ENCODE peak calls at places on chromosomes 5 and 9, in four cellular contexts. One of them, this sample, is unnamed.

GRCh38 chr5:177510567-177511053 is 984 bp upstream of the DOK3 start:
- DNase-seq in mucosa of gallbladder: no peak
- DNase-seq in heart right ventricle: no peak
- DNase-seq in AML-193: peak; percentile 92
- DNase-seq in this sample: peak; percentile 90

GRCh38 chr5:151251001-151251551 is 1.9 kb upstream of the GM2A start:
- DNase-seq in AML-193: peak; percentile 72
- DNase-seq in mucosa of gallbladder: no peak
- DNase-seq in heart right ventricle: no peak
- DNase-seq in this sample: no peak

GRCh38 chr9:84744195-84744594 is 74.7 kb downstream of the NTRK2 start:
- DNase-seq in AML-193: no peak
- DNase-seq in mucosa of gallbladder: no peak
- DNase-seq in heart right ventricle: no peak
- DNase-seq in this sample: no peak

GRCh38 chr5:136242611-136243010 is 49.6 kb upstream of the SMIM32 start:
- DNase-seq in AML-193: no peak
- DNase-seq in mucosa of gallbladder: no peak
- DNase-seq in heart right ventricle: no peak
- DNase-seq in this sample: no peak

GRCh38 chr9:78745996-78746395 is 449.1 kb downstream of the PSAT1 start:
- DNase-seq in AML-193: no peak
- DNase-seq in mucosa of gallbladder: no peak
- DNase-seq in heart right ventricle: no peak
- DNase-seq in this sample: no peak

GRCh38 chr5:24167791-24168190 is 477.0 kb downstream of the CDH10 start:
- DNase-seq in AML-193: no peak
- DNase-seq in mucosa of gallbladder: no peak
- DNase-seq in heart right ventricle: no peak
- DNase-seq in this sample: no peak

GRCh38 chr5:42912184-42912766 is 100.6 kb upstream of the SELENOP start:
- DNase-seq in heart right ventricle: no peak
- DNase-seq in AML-193: peak; percentile 63
- DNase-seq in mucosa of gallbladder: peak; percentile 32
- DNase-seq in this sample: peak; percentile 6

GRCh38 chr9:121207371-121207940 is 5.8 kb upstream of the RAB14 start:
- DNase-seq in mucosa of gallbladder: no peak
- DNase-seq in heart right ventricle: no peak
- DNase-seq in AML-193: peak; percentile 19
- DNase-seq in this sample: no peak

GRCh38 chr5:2093859-2094615 is 211.3 kb upstream of the IRX4 start:
- DNase-seq in mucosa of gallbladder: no peak
- DNase-seq in heart right ventricle: peak; percentile 13
- DNase-seq in AML-193: no peak
- DNase-seq in this sample: no peak

GRCh38 chr5:66603881-66604280 is 7.7 kb downstream of the MAST4 start:
- DNase-seq in heart right ventricle: no peak
- DNase-seq in mucosa of gallbladder: no peak
- DNase-seq in AML-193: no peak
- DNase-seq in this sample: no peak

GRCh38 chr5:143495124-143495523 is 91.6 kb upstream of the NR3C1 start:
- DNase-seq in AML-193: peak; percentile 2
- DNase-seq in mucosa of gallbladder: no peak
- DNase-seq in heart right ventricle: no peak
- DNase-seq in this sample: no peak

GRCh38 chr9:133996531-133997520 is 4.7 kb upstream of the VAV2 start:
- DNase-seq in AML-193: no peak
- DNase-seq in heart right ventricle: no peak
- DNase-seq in mucosa of gallbladder: no peak
- DNase-seq in this sample: no peak

GRCh38 chr9:131279927-131280530 is 3.7 kb upstream of the FAM78A start:
- DNase-seq in AML-193: no peak
- DNase-seq in mucosa of gallbladder: no peak
- DNase-seq in heart right ventricle: no peak
- DNase-seq in this sample: no peak

GRCh38 chr5:132873119-132873929 is at the start of gene LEAP2:
- DNase-seq in mucosa of gallbladder: peak; percentile 83
- DNase-seq in AML-193: no peak
- DNase-seq in heart right ventricle: peak; percentile 29
- DNase-seq in this sample: no peak

GRCh38 chr9:136525841-136526499 is 19.9 kb downstream of the NOTCH1 start:
- DNase-seq in AML-193: no peak
- DNase-seq in heart right ventricle: no peak
- DNase-seq in mucosa of gallbladder: no peak
- DNase-seq in this sample: no peak

GRCh38 chr5:170546257-170546656 is 42.4 kb downstream of the KCNIP1 start:
- DNase-seq in heart right ventricle: peak; percentile 34
- DNase-seq in mucosa of gallbladder: no peak
- DNase-seq in AML-193: no peak
- DNase-seq in this sample: no peak

GRCh38 chr5:38509185-38509584 is 47.3 kb downstream of the LIFR start:
- DNase-seq in AML-193: no peak
- DNase-seq in heart right ventricle: no peak
- DNase-seq in mucosa of gallbladder: no peak
- DNase-seq in this sample: no peak

GRCh38 chr9:5879419-5880181 is 11.1 kb upstream of the MLANA start:
- DNase-seq in heart right ventricle: no peak
- DNase-seq in mucosa of gallbladder: peak; percentile 33
- DNase-seq in AML-193: no peak
- DNase-seq in this sample: no peak

GRCh38 chr5:25862276-25862675 is 1176.1 kb downstream of the CDH9 start:
- DNase-seq in heart right ventricle: no peak
- DNase-seq in AML-193: no peak
- DNase-seq in mucosa of gallbladder: no peak
- DNase-seq in this sample: no peak

GRCh38 chr5:116766470-116766947 is 191.9 kb upstream of the SEMA6A start:
- DNase-seq in AML-193: no peak
- DNase-seq in heart right ventricle: peak; percentile 21
- DNase-seq in mucosa of gallbladder: peak; percentile 43
- DNase-seq in this sample: peak; percentile 1

GRCh38 chr5:33788922-33789321 is 102.9 kb downstream of the ADAMTS12 start:
- DNase-seq in heart right ventricle: no peak
- DNase-seq in AML-193: no peak
- DNase-seq in mucosa of gallbladder: no peak
- DNase-seq in this sample: no peak

This sample was measured in HL-60.